ENCODE peak calls at places on chromosomes 4 and X, in ten cellular contexts. A, C, W, U, E, V, F, L, G and J are unnamed samples. For H3K4me1, the result is how much of the 10 kb centered on the place peaks cover.

GRCh38 chrX:4239650-4240540 is 526.4 kb upstream of the PRKX start:
- DNase-seq in V (no peak), W (no peak), G (no peak), E (no peak), U (peak), L (no peak), A (no peak), C (no peak), F (no peak), J (no peak)

GRCh38 chr4:77454858-77455257 is 150.8 kb upstream of the CXCL13 start:
- DNase-seq in V (no peak), A (no peak), G (no peak), W (no peak), E (no peak), L (peak), C (no peak), F (no peak), U (no peak), J (no peak)

GRCh38 chr4:98662619-98663225 is 4.3 kb upstream of the TSPAN5 start:
- DNase-seq in U (peak), E (no peak), C (no peak), F (peak), W (no peak), G (no peak), L (peak), A (no peak), V (no peak), J (no peak)

GRCh38 chr4:111681751-111682150 is 463.5 kb upstream of the FAM241A start:
- DNase-seq in A (no peak), W (no peak), L (no peak), G (no peak), E (no peak), C (no peak), U (no peak), F (no peak), V (no peak), J (no peak)

GRCh38 chr4:106238819-106239420 is 77.1 kb downstream of the TBCK start:
- DNase-seq in G (no peak), A (no peak), E (peak), V (no peak), L (peak), U (no peak), F (peak), C (no peak), W (peak), J (no peak)

GRCh38 chrX:68114573-68115199 is 318.6 kb downstream of the OPHN1 start:
- DNase-seq in L (peak), F (no peak), A (no peak), G (no peak), E (no peak), C (no peak), V (no peak), W (peak), U (no peak), J (no peak)

GRCh38 chr4:40909363-40909876 is 159.7 kb downstream of the NSUN7 start:
- DNase-seq in G (no peak), W (no peak), A (no peak), F (no peak), L (peak), U (no peak), C (no peak), E (no peak), V (no peak), J (no peak)

GRCh38 chr4:81369898-81370297 is 101.8 kb downstream of the RASGEF1B start:
- DNase-seq in C (no peak), W (no peak), F (no peak), L (peak), U (no peak), V (no peak), G (no peak), E (no peak), A (no peak), J (no peak)

GRCh38 chr4:12612866-12613265 is 871.3 kb downstream of the RAB28 start:
- DNase-seq in L (no peak), V (no peak), G (no peak), E (no peak), W (no peak), U (no peak), A (no peak), F (no peak), C (no peak), J (no peak)

GRCh38 chrX:107787827-107788226 is 10.3 kb downstream of the NCBP2L start:
- DNase-seq in G (no peak), F (no peak), U (no peak), L (no peak), C (no peak), V (no peak), W (no peak), A (no peak), E (no peak), J (no peak)

GRCh38 chr4:128856246-128856645 is 46.7 kb downstream of the JADE1 start:
- DNase-seq in A (no peak), G (no peak), W (no peak), E (no peak), V (no peak), F (no peak), L (no peak), U (no peak), C (no peak), J (no peak)

GRCh38 chr4:89365375-89366170 is 58.0 kb upstream of the GPRIN3 start:
- DNase-seq in A (no peak), C (no peak), V (no peak), F (no peak), G (no peak), E (no peak), U (no peak), W (no peak), L (no peak), J (no peak)

GRCh38 chrX:6545712-6546111 is 10.8 kb upstream of the VCX3A start:
- DNase-seq in C (no peak), G (no peak), F (no peak), L (no peak), W (no peak), E (no peak), A (no peak), V (no peak), U (no peak), J (no peak)

GRCh38 chr4:17812125-17812524 is 1.3 kb downstream of the NCAPG start:
- DNase-seq in W (no peak), E (no peak), U (no peak), C (no peak), F (no peak), V (no peak), L (no peak), A (no peak), G (no peak), J (no peak)
- H3K27ac ChIP-seq in W (no peak), E (no peak), U (peak), C (no peak), F (no peak), V (no peak), L (no peak), A (no peak), G (no peak), J (no peak)

DNA sequence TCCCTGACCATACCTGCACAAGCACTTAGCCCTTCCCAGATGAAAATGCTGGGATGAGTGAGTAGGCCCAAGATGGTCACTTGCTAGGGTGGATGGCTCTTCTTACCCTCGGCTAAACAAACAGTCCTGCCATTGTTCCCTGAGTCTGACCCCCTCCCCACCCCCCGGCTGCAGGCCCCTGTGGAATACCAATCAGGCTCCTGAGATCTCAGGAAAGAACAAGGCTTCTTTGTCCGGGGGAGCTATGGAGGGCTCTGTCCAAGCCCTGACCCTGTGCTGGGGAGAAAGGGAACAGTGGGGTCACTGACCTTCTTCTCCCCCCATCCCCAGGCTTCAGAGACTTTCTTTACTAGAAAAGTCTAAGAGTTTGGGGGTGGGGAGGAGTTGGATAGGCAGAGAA is 6.0 kb downstream of the PLP1 start:
- DNase-seq in F (no peak), A (no peak), G (no peak), U (no peak), C (no peak), E (no peak), V (no peak), L (no peak), W (no peak), J (no peak)
- H3K4me1 ChIP-seq in F (under half), A (under half), G (under half), U (under half), C (under half), E (under half), V (under half), L (under half), W (under half), J (under half)

DNA sequence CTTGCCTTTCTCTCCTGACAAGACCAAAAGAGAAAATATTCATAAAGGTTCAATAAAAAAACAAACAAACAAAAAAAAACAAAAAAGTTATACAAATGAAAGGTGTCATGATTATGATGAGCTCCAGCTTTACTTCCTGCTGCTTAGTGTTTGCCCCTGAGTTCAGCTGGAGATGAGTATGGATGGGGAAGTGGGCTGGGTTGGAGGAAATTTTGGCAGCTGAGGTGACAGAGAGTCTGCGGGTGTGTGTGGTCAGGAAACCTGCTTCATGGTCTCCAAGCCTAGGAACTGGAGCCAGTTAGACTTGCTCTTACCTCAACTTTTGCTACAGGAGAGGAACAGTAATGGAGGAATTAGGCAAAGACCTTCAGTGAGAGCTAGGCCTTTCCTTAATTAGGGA is 4.3 kb upstream of the CYSLTR1 start:
- DNase-seq in E (no peak), V (no peak), G (no peak), F (no peak), C (no peak), U (no peak), L (no peak), A (no peak), W (no peak), J (no peak)
- H3K27ac ChIP-seq in E (no peak), V (no peak), G (no peak), F (no peak), C (no peak), U (no peak), L (no peak), A (no peak), W (no peak), J (no peak)

GRCh38 chr4:87066403-87067119 is 131.8 kb downstream of the AFF1 start:
- DNase-seq in A (no peak), C (no peak), L (no peak), E (peak), G (no peak), F (no peak), W (no peak), V (no peak), U (no peak), J (no peak)

GRCh38 chr4:87067120-87067885 is 132.5 kb downstream of the AFF1 start:
- DNase-seq in V (no peak), L (no peak), A (no peak), E (no peak), G (no peak), U (no peak), W (no peak), C (no peak), F (no peak), J (no peak)

GRCh38 chr4:87071401-87071800 is 136.6 kb downstream of the AFF1 start:
- DNase-seq in V (no peak), F (no peak), C (no peak), W (peak), G (no peak), U (no peak), E (no peak), A (no peak), L (no peak), J (no peak)

GRCh38 chr4:87069037-87069742 is 134.4 kb downstream of the AFF1 start:
- DNase-seq in L (no peak), G (no peak), V (no peak), U (no peak), F (no peak), W (no peak), C (no peak), A (no peak), E (no peak), J (no peak)

DNA sequence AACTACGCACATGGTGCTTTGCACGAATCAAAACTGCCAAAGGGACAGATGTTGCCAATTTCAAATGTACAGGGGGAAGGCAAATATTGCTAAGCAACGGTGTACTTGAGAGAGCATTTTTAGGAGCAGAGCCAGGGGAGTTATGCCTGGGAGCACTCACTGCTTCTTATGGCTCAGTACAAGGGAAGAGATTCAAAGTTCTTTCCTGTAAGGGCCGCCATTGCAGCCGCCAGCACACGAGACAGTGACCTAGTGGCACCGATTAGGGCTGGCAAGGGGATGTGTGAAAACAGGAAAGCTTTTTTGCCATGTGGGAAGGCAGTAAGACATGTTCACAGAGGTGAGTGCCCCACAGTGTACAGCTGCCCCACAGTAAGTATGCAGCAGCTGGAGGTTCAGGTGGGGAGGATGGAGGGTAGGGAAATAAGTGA is 133.8 kb downstream of the AFF1 start:
- DNase-seq in E (no peak), F (no peak), U (no peak), C (no peak), W (no peak), A (no peak), L (no peak), G (no peak), V (no peak), J (no peak)
- H3K4me1 ChIP-seq in E (under half), F (under half), U (under half), C (half or more), W (under half), A (under half), L (under half), G (under half), V (under half), J (under half)

DNA sequence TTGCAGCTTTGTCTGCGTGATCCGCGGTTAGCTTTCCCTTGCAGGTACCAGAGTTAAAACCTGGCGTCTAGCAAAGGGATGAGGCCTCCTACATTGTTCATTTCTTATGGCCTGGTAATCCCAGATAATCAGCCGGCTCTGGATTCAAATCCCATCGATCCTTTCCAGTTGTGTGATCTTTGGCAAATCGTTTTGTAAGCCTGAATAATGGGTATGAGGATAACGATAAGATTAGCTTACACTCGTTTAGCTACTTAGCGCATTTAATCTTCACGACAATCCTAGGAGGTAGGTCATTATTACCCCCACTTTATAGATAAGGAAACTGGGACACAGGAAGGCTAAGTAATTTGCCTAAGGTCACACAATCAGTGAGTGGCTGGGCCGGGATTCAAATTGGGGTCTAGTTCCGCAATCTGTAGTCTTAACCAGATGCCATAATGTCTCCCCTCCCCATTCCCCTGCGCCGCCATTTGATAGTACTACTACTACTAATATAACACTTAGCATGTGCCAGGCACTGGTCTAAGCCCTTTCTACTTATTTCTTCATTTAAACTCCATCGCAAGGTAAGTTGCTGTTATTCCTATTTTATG is 1.7 kb upstream of the UBA1 start:
- DNase-seq in L (no peak), V (no peak), A (no peak), F (peak), G (no peak), E (no peak), U (no peak), W (no peak), C (no peak), J (peak)
- H3K27ac ChIP-seq in L (no peak), V (no peak), A (no peak), F (no peak), G (no peak), E (no peak), U (peak), W (no peak), C (no peak), J (no peak)